ENCODE peak calls at places on chromosomes 1 and 21, in seven cellular contexts. Z, H, T, Y, J, M and Q are unnamed samples. For H3K4me1, the result is how much of the 10 kb centered on the place peaks cover.

GRCh38 chr1:18069903-18070302 is 37.7 kb upstream of the IGSF21 start:
- DNase-seq in Z (no peak), H (no peak), T (no peak), Y (no peak), J (no peak), M (no peak), Q (no peak)

GRCh38 chr1:6460349-6461236 is 5.4 kb downstream of the TNFRSF25 start:
- DNase-seq in Z (no peak), H (no peak), T (peak), Y (no peak), J (no peak), M (no peak), Q (no peak)

GRCh38 chr1:1230656-1231399 is 973 bp downstream of the SDF4 start:
- DNase-seq in Z (no peak), H (no peak), T (peak), Y (no peak), J (no peak), M (peak), Q (no peak)

GRCh38 chr1:93199150-93199549 is 18.6 kb downstream of the CCDC18 start:
- DNase-seq in Z (no peak), H (no peak), T (no peak), Y (no peak), J (no peak), M (no peak), Q (no peak)

GRCh38 chr1:203557390-203557789 is 63.4 kb downstream of the OPTC start:
- DNase-seq in Z (peak), H (no peak), T (peak), Y (peak), J (no peak), M (peak), Q (no peak)

GRCh38 chr1:211529453-211529852 is 37.5 kb upstream of the RD3 start:
- DNase-seq in Z (no peak), H (no peak), T (peak), Y (no peak), J (no peak), M (no peak), Q (no peak)

GRCh38 chr1:205440121-205440475 is 15.7 kb downstream of the BLACAT1 start:
- DNase-seq in Z (no peak), H (no peak), T (no peak), Y (no peak), J (no peak), M (no peak), Q (no peak)

GRCh38 chr1:117014209-117014608 is 12.6 kb downstream of the CD101 start:
- DNase-seq in Z (no peak), H (no peak), T (no peak), Y (no peak), J (no peak), M (no peak), Q (no peak)

GRCh38 chr1:192603218-192603787 is 27.7 kb downstream of the RGS1 start:
- DNase-seq in Z (no peak), H (no peak), T (no peak), Y (no peak), J (no peak), M (no peak), Q (no peak)

GRCh38 chr1:209728466-209728865 is 23.8 kb downstream of the HSD11B1 start:
- DNase-seq in Z (no peak), H (no peak), T (no peak), Y (peak), J (no peak), M (no peak), Q (no peak)

GRCh38 chr21:29832217-29832616 is 107.6 kb downstream of the GRIK1 start:
- DNase-seq in Z (no peak), H (no peak), T (no peak), Y (no peak), J (no peak), M (no peak), Q (no peak)

GRCh38 chr1:58905628-58906256 is 121.9 kb upstream of the JUN start:
- DNase-seq in Z (no peak), H (no peak), T (no peak), Y (no peak), J (no peak), M (no peak), Q (no peak)

GRCh38 chr1:16971330-16972209 is 8.8 kb downstream of the MFAP2 start:
- DNase-seq in Z (peak), H (no peak), T (no peak), Y (no peak), J (no peak), M (no peak), Q (peak)

GRCh38 chr21:28487455-28488070 is 505.1 kb downstream of the LTN1 start:
- DNase-seq in Z (no peak), H (no peak), T (no peak), Y (no peak), J (no peak), M (peak), Q (no peak)

GRCh38 chr1:207398986-207399385 is 55.1 kb upstream of the CR2 start:
- DNase-seq in Z (no peak), H (no peak), T (no peak), Y (no peak), J (no peak), M (no peak), Q (no peak)

GRCh38 chr1:28249879-28250295 is 9.4 kb upstream of the SESN2 start:
- DNase-seq in Z (no peak), H (no peak), T (no peak), Y (no peak), J (no peak), M (no peak), Q (no peak)

GRCh38 chr1:200866521-200866920 is 6.3 kb upstream of the GPR25 start:
- DNase-seq in Z (no peak), H (no peak), T (no peak), Y (no peak), J (no peak), M (peak), Q (no peak)

GRCh38 chr1:188670837-188671236 is 1806.8 kb downstream of the BRINP3 start:
- DNase-seq in Z (no peak), H (no peak), T (no peak), Y (no peak), J (no peak), M (no peak), Q (no peak)

GRCh38 chr1:180176965-180177364 is 22.3 kb downstream of the QSOX1 start:
- DNase-seq in Z (peak), H (no peak), T (no peak), Y (no peak), J (no peak), M (no peak), Q (no peak)

GRCh38 chr1:31159869-31160611 is 79.6 kb downstream of the NKAIN1 start:
- DNase-seq in Z (no peak), H (no peak), T (no peak), Y (no peak), J (no peak), M (no peak), Q (no peak)

GRCh38 chr1:153649137-153649866 is 9.2 kb upstream of the SNAPIN start:
- DNase-seq in Z (peak), H (no peak), T (no peak), Y (no peak), J (no peak), M (no peak), Q (no peak)

GRCh38 chr1:13922440-13922839 is 222.5 kb downstream of the PRDM2 start:
- DNase-seq in Z (no peak), H (no peak), T (no peak), Y (no peak), J (no peak), M (no peak), Q (no peak)

GRCh38 chr1:7642781-7643180 is 128.3 kb upstream of the VAMP3 start:
- DNase-seq in Z (no peak), H (no peak), T (no peak), Y (no peak), J (no peak), M (no peak), Q (peak)

GRCh38 chr1:221697924-221698425 is 43.9 kb downstream of the DUSP10 start:
- DNase-seq in Z (no peak), H (no peak), T (peak), Y (no peak), J (no peak), M (peak), Q (no peak)

GRCh38 chr1:17755120-17755519 is at the start of gene ACTL8:
- DNase-seq in Z (no peak), H (no peak), T (no peak), Y (no peak), J (no peak), M (no peak), Q (peak)

GRCh38 chr1:172278478-172278877 is 142.0 kb upstream of the C1orf105 start:
- DNase-seq in Z (no peak), H (no peak), T (peak), Y (no peak), J (no peak), M (peak), Q (no peak)

GRCh38 chr1:37792943-37793686 is 532 bp upstream of the MANEAL start:
- DNase-seq in Z (no peak), H (no peak), T (no peak), Y (no peak), J (no peak), M (no peak), Q (no peak)
- H3K4me3 ChIP-seq in Z (peak), H (peak), T (peak), Y (peak), J (peak), M (no peak), Q (no peak)

GRCh38 chr1:222914861-222915632 is 100.2 kb downstream of the DISP1 start:
- DNase-seq in Z (no peak), H (no peak), T (peak), Y (no peak), J (no peak), M (peak), Q (no peak)
- TF ChIP-seq CTCF in Z (no peak), H (no peak), T (no peak), Y (no peak), J (no peak), M (peak), Q (no peak)

GRCh38 chr1:12549106-12549459 is 68.9 kb downstream of the DHRS3 start:
- DNase-seq in Z (peak), H (no peak), T (no peak), Y (no peak), J (no peak), M (peak), Q (no peak)

GRCh38 chr1:12546771-12547585 is 71.0 kb downstream of the DHRS3 start:
- DNase-seq in Z (peak), H (no peak), T (peak), Y (peak), J (peak), M (no peak), Q (no peak)

GRCh38 chr1:12549460-12550349 is 68.3 kb downstream of the DHRS3 start:
- DNase-seq in Z (peak), H (peak), T (peak), Y (peak), J (peak), M (peak), Q (no peak)

GRCh38 chr1:12547586-12548225 is 70.3 kb downstream of the DHRS3 start:
- DNase-seq in Z (peak), H (no peak), T (no peak), Y (no peak), J (no peak), M (no peak), Q (no peak)

GRCh38 chr1:12548279-12549105 is 69.5 kb downstream of the DHRS3 start:
- DNase-seq in Z (no peak), H (no peak), T (no peak), Y (no peak), J (no peak), M (no peak), Q (no peak)
- H3K4me1 ChIP-seq in Z (under half), H (half or more), T (under half), Y (under half), J (under half), M (under half), Q (under half)

GRCh38 chr1:42686418-42686817 is 4.2 kb downstream of the YBX1 start:
- DNase-seq in Z (no peak), H (no peak), T (no peak), Y (no peak), J (no peak), M (no peak), Q (no peak)
- H3K4me3 ChIP-seq in Z (no peak), H (no peak), T (peak), Y (peak), J (no peak), M (peak), Q (no peak)

DNA sequence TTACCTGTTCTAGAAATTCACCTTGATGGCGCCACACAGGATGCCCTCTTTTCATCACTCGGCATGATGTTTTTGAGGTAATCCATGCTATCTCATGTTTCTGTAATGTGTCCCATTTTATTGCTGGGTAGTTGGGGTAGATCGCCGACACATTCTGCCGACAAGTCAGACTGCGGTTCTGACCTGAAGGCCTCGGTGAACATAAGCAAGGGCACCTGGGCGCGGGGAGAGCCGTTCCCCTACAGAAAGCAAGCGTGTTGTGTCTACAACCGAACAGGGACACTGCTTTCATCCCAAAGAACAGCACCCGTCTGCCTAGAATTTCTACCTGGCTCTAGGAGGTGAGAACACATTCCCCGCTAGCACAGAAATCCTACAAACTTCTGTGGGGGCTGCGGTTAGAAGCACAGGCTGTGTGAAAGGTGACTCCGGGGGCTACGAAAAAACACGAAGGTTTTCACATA is 149.2 kb downstream of the PPIAL4G start:
- DNase-seq in Z (no peak), H (no peak), T (no peak), Y (no peak), J (no peak), M (no peak), Q (no peak)
- TF ChIP-seq CTCF in Z (no peak), H (no peak), T (no peak), Y (no peak), J (no peak), M (no peak), Q (no peak)

GRCh38 chr1:54462597-54463258 is 56.5 kb upstream of the SSBP3 start:
- DNase-seq in Z (peak), H (no peak), T (no peak), Y (no peak), J (no peak), M (no peak), Q (no peak)

GRCh38 chr1:54464031-54464476 is 57.9 kb upstream of the SSBP3 start:
- DNase-seq in Z (peak), H (no peak), T (no peak), Y (no peak), J (no peak), M (no peak), Q (no peak)

GRCh38 chr1:54465351-54465811 is 59.2 kb upstream of the SSBP3 start:
- DNase-seq in Z (peak), H (no peak), T (no peak), Y (no peak), J (no peak), M (peak), Q (no peak)

GRCh38 chr1:54463259-54464030 is 57.3 kb upstream of the SSBP3 start:
- DNase-seq in Z (peak), H (no peak), T (no peak), Y (no peak), J (no peak), M (no peak), Q (peak)

DNA sequence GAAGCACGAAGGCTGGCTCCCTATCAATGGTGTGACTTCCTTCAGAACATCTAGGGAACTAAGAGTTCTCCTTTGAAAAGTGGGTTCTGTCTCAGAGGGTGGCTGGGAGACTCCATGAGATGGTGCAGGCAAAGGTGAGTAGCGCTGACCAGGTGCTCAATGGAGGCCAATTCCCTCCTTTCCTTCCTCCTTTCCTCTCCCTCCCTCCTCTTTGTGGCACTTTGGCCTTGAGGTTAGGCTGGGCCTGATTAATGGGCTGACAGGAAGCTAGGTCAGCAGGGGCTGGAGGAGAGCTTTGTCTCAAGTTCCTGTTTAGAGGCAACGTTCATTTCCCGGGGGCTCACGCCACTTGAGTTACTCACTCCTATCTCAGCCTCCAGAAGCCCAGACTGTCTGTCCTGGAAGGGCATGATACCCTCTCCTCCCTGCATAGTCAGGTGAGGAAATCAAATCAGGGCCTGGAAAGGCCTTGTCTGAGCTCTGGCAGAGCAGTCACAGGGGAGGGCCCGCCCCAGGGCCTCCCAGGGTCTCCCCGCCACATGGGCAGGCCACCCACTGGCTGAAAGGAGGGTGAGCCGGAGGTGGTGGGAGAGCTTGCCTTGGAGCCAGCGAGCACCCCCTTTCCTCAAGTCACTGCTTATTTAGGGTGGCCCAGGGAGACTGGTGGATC is 58.4 kb upstream of the SSBP3 start:
- DNase-seq in Z (peak), H (no peak), T (no peak), Y (no peak), J (no peak), M (no peak), Q (no peak)
- H3K4me1 ChIP-seq in Z (under half), H (under half), T (half or more), Y (under half), J (under half), M (under half), Q (under half)

DNA sequence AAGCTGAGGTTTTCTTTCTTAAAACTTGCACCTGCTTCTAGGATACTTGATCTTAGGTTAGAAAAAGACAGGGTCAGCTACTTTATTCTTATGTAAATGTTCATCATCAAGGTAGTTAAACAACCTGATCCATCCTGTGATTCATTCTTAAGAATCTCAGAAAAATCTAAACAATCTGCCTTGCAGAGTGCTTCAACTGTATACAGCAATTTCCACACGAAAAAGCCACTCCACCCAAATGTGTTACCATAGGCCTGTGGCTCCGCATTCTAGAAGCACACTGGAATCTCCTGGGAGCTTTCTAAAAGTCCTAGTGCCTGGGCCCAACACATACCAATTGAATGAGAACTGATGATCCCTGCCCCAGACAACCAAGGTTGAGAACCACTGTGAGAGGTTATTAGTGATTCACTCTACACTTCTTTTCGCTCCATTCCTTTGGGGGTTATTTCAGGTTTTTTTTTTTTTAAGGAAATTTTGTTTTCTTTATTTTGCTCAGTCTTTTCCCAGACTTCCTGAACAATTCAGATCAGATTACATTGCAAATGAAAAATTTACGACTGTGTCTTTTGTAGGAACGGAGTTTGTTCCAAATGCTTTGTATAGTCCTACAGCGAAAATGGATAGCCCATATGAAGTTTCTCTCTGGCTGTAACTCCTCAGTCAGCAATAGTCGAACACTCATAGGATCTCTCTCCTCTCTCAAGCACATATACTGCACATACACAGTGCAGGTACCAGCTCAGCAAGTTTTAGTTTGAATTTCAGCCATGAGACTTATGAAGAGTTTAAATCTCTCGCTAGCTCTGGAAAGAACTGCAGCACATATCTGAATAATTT is 16.1 kb downstream of the SMYD2 start:
- DNase-seq in Z (no peak), H (no peak), T (no peak), Y (no peak), J (no peak), M (peak), Q (no peak)
- H3K4me3 ChIP-seq in Z (no peak), H (no peak), T (no peak), Y (no peak), J (no peak), M (no peak), Q (no peak)